ENCODE peak calls at places on chromosomes 5 and 9, in ten cellular contexts. J is kidney epithelial cell, C is A549, O is A673, K is Caco-2, L is endothelial cell, D is hepatocyte, B is cardiac muscle cell, S is mucosa of descending colon, X is Calu3. F is an unnamed sample.

GRCh38 chr5:128693779-128694178 is 155.7 kb upstream of the FBN2 start:
- DNase-seq in J (no peak), C (no peak), O (no peak), K (no peak), L (no peak), D (no peak), B (no peak), S (no peak), X (no peak), F (no peak)

GRCh38 chr9:74861773-74862172 is 25.9 kb downstream of the TRPM6 start:
- DNase-seq in J (no peak), C (no peak), O (no peak), K (no peak), L (no peak), D (no peak), B (no peak), S (no peak), X (no peak), F (no peak)

GRCh38 chr5:134132372-134133212 is 18.1 kb downstream of the TCF7 start:
- DNase-seq in J (no peak), C (no peak), O (no peak), K (no peak), L (no peak), D (no peak), B (no peak), S (peak; percentile 52), X (no peak), F (peak; percentile 80)

GRCh38 chr5:140222416-140222815 is 47.4 kb downstream of the CYSTM1 start:
- DNase-seq in J (no peak), C (no peak), O (no peak), K (no peak), L (no peak), D (no peak), B (no peak), S (no peak), X (no peak), F (no peak)

GRCh38 chr9:121958530-121958929 is 134.6 kb downstream of the TTLL11 start:
- DNase-seq in J (no peak), C (no peak), O (no peak), K (no peak), L (no peak), D (no peak), B (no peak), S (no peak), X (no peak), F (no peak)

GRCh38 chr5:146541956-146542849 is 26.2 kb upstream of the GPR151 start:
- DNase-seq in J (peak; percentile 21), C (peak; percentile 69), O (peak; percentile 64), K (peak; percentile 86), L (peak; percentile 86), D (peak; percentile 83), B (peak; percentile 82), S (peak; percentile 84), X (peak; percentile 94), F (peak; percentile 69)

GRCh38 chr9:82606761-82607382 is 456.1 kb downstream of the RASEF start:
- DNase-seq in J (peak; percentile 9), C (peak; percentile 32), O (peak; percentile 55), K (peak; percentile 55), L (peak; percentile 62), D (peak; percentile 76), B (peak; percentile 70), S (no peak), X (peak; percentile 48), F (peak; percentile 8)

GRCh38 chr5:7015586-7016256 is 302.5 kb downstream of the TENT4A start:
- DNase-seq in J (no peak), C (no peak), O (peak; percentile 16), K (no peak), L (peak; percentile 10), D (no peak), B (no peak), S (no peak), X (no peak), F (no peak)

GRCh38 chr5:74579215-74579614 is 61.3 kb downstream of the ENC1 start:
- DNase-seq in J (no peak), C (no peak), O (no peak), K (no peak), L (no peak), D (no peak), B (no peak), S (no peak), X (no peak), F (peak; percentile 48)

GRCh38 chr5:170434953-170435605 is 45.9 kb upstream of the KCNMB1 start:
- DNase-seq in J (no peak), C (peak; percentile 53), O (peak; percentile 43), K (peak; percentile 73), L (peak; percentile 76), D (peak; percentile 80), B (peak; percentile 74), S (peak; percentile 62), X (peak; percentile 79), F (peak; percentile 77)

GRCh38 chr5:97991236-97991635 is 782.2 kb upstream of the RGMB start:
- DNase-seq in J (no peak), C (no peak), O (no peak), K (no peak), L (no peak), D (no peak), B (no peak), S (no peak), X (no peak), F (no peak)

GRCh38 chr5:138701678-138702077 is 51.5 kb upstream of the CTNNA1 start:
- DNase-seq in J (no peak), C (no peak), O (no peak), K (no peak), L (no peak), D (no peak), B (no peak), S (no peak), X (no peak), F (no peak)

GRCh38 chr5:138700581-138701362 is 52.5 kb upstream of the CTNNA1 start:
- DNase-seq in J (no peak), C (no peak), O (no peak), K (no peak), L (no peak), D (no peak), B (no peak), S (no peak), X (no peak), F (no peak)

GRCh38 chr5:138702827-138703194 is 50.4 kb upstream of the CTNNA1 start:
- DNase-seq in J (no peak), C (no peak), O (no peak), K (no peak), L (no peak), D (no peak), B (no peak), S (no peak), X (no peak), F (no peak)

GRCh38 chr5:138705007-138705406 is 48.2 kb upstream of the CTNNA1 start:
- DNase-seq in J (no peak), C (no peak), O (no peak), K (no peak), L (no peak), D (no peak), B (no peak), S (no peak), X (no peak), F (no peak)

GRCh38 chr5:138702166-138702826 is 50.9 kb upstream of the CTNNA1 start:
- DNase-seq in J (no peak), C (no peak), O (no peak), K (peak; percentile 38), L (no peak), D (no peak), B (no peak), S (no peak), X (no peak), F (no peak)
- TF ChIP-seq CTCF in J (no peak), C (no peak), O (no peak), K (no peak), L (no peak), D (no peak), B (no peak), S (no peak), X (no peak), F (no peak)

GRCh38 chr9:4045556-4045955 is 254.3 kb downstream of the GLIS3 start:
- DNase-seq in J (no peak), C (no peak), O (no peak), K (no peak), L (no peak), D (no peak), B (no peak), S (no peak), X (no peak), F (no peak)

GRCh38 chr9:4042966-4043365 is 256.9 kb downstream of the GLIS3 start:
- DNase-seq in J (no peak), C (no peak), O (peak; percentile 52), K (no peak), L (no peak), D (no peak), B (no peak), S (no peak), X (no peak), F (no peak)

GRCh38 chr9:4050686-4051315 is 249.1 kb downstream of the GLIS3 start:
- DNase-seq in J (no peak), C (no peak), O (no peak), K (no peak), L (no peak), D (no peak), B (no peak), S (no peak), X (no peak), F (no peak)

DNA sequence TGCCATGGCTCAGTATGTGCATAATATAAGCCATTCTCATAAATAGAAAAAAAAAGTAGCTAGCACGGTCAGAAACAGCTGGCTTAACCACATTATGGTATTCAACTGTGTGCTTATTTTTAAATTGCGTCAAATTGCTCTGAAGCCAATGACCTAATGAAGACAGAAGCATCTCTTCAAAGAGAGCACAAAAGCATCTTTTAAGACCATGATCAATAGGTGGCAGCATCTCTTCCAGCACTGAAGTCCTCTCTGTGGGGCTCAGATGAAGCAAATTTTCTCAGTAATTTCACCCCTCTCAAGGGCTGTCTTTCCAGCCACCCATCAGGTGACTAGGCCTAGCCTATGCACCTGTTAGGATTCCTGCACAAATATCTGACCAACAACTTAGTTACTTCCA is 251.4 kb downstream of the GLIS3 start:
- DNase-seq in J (no peak), C (peak; percentile 10), O (peak; percentile 27), K (peak; percentile 15), L (no peak), D (peak; percentile 52), B (no peak), S (no peak), X (peak; percentile 6), F (no peak)
- TF ChIP-seq CTCF in J (peak; percentile 54), C (peak; percentile 47), O (peak; percentile 59), K (peak; percentile 35), L (no peak), D (peak; percentile 38), B (peak; percentile 46), S (no peak), X (peak; percentile 15), F (no peak)

DNA sequence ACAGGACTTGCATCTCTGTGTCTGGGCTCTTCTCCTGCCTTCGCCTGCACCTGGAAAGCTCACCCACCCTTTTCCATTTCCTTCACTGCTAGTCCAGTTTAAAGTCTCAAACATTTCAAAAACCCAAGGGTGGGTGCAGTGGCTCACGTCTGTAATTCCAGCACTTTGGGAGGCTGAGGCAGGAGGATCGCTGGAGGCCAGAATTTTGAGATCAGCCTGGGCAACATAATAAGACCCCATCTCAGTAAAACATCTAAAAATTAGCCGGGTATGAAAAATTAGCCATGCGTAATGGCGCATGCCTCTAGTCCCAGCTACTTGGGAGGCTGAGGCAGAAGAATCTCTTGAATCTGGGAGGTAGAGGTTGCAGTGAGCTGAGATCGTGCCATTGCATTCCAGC is 139.9 kb upstream of the RETREG1 start:
- DNase-seq in J (no peak), C (no peak), O (no peak), K (no peak), L (no peak), D (no peak), B (no peak), S (no peak), X (no peak), F (no peak)
- TF ChIP-seq CTCF in J (no peak), C (no peak), O (no peak), K (no peak), L (no peak), D (no peak), B (no peak), S (no peak), X (no peak), F (no peak)

GRCh38 chr5:136005371-136005770 is 23.4 kb upstream of the TGFBI start:
- DNase-seq in J (no peak), C (no peak), O (no peak), K (no peak), L (no peak), D (no peak), B (no peak), S (no peak), X (no peak), F (no peak)
- TF ChIP-seq CTCF in J (no peak), C (no peak), O (no peak), K (no peak), L (no peak), D (no peak), B (no peak), S (no peak), X (no peak), F (no peak)

F was measured in GM10248.